ENCODE peak calls at places on chromosomes 4 and X, in five cellular contexts. J is GM06990, N is Caco-2, B is NCI-H1436, Y is GM13977. F is an unnamed sample.

GRCh38 chr4:15130441-15130840 is 128.2 kb downstream of the CPEB2 start:
- DNase-seq in J (no peak), N (no peak), B (no peak), Y (no peak), F (no peak)

GRCh38 chr4:29983890-29984289 is 736.3 kb upstream of the PCDH7 start:
- DNase-seq in J (no peak), N (no peak), B (no peak), Y (no peak), F (no peak)

GRCh38 chr4:44629280-44629866 is 22.1 kb downstream of the YIPF7 start:
- DNase-seq in J (peak; percentile 28), N (peak; percentile 38), B (peak; percentile 2), Y (peak; percentile 54), F (no peak)

GRCh38 chrX:136112286-136112685 is 35.0 kb upstream of the FHL1 start:
- DNase-seq in J (no peak), N (no peak), B (no peak), Y (no peak), F (no peak)

GRCh38 chr4:106266201-106266600 is 49.8 kb downstream of the TBCK start:
- DNase-seq in J (no peak), N (no peak), B (no peak), Y (peak; percentile 26), F (no peak)

GRCh38 chrX:7574325-7574724 is 268.6 kb upstream of the VCX start:
- DNase-seq in J (no peak), N (no peak), B (no peak), Y (no peak), F (no peak)

GRCh38 chr4:84497220-84497834 is 1.8 kb downstream of the NKX6-1 start:
- DNase-seq in J (no peak), N (no peak), B (no peak), Y (no peak), F (no peak)

GRCh38 chrX:65674351-65674893 is 7.0 kb downstream of the MSN start:
- DNase-seq in J (no peak), N (no peak), B (no peak), Y (no peak), F (no peak)

GRCh38 chrX:34810911-34811310 is 131.7 kb upstream of the FAM47B start:
- DNase-seq in J (no peak), N (no peak), B (no peak), Y (no peak), F (no peak)

GRCh38 chrX:48961585-48962091 is 4.2 kb upstream of the OTUD5 start:
- DNase-seq in J (no peak), N (no peak), B (no peak), Y (no peak), F (no peak)

GRCh38 chrX:13759152-13759718 is 24.7 kb downstream of the OFD1 start:
- DNase-seq in J (peak; percentile 76), N (no peak), B (no peak), Y (peak; percentile 44), F (no peak)

GRCh38 chr4:125303821-125304220 is 10.9 kb upstream of the FAT4 start:
- DNase-seq in J (no peak), N (no peak), B (no peak), Y (no peak), F (no peak)

F was measured in ascending aorta.